ENCODE peak calls at places on chromosomes 5 and 9, in five cellular contexts. V is AG04450, X is A549, Q is left ventricle myocardium inferior, G is mammary epithelial cell. O is an unnamed sample. For H3K9me3, the result is how much of the 10 kb centered on the place peaks cover.

GRCh38 chr9:86700601-86701000 is 246.7 kb downstream of the GAS1 start:
- DNase-seq in V (no peak), X (no peak), Q (peak), G (peak), O (no peak)

GRCh38 chr9:92770005-92770995 is 5.7 kb upstream of the BICD2 start:
- DNase-seq in V (no peak), X (no peak), Q (no peak), G (peak), O (no peak)

GRCh38 chr5:111747336-111747735 is 9.7 kb downstream of the NREP start:
- DNase-seq in V (no peak), X (no peak), Q (no peak), G (peak), O (no peak)

GRCh38 chr9:135076143-135076875 is 11.2 kb upstream of the OLFM1 start:
- DNase-seq in V (no peak), X (no peak), Q (no peak), G (no peak), O (no peak)

GRCh38 chr5:60196382-60197113 is 303.0 kb upstream of the PDE4D start:
- DNase-seq in V (peak), X (peak), Q (no peak), G (peak), O (peak)

GRCh38 chr9:120692901-120693573 is 21.2 kb downstream of the MEGF9 start:
- DNase-seq in V (no peak), X (no peak), Q (no peak), G (no peak), O (no peak)

GRCh38 chr5:66830636-66831035 is 234.4 kb downstream of the MAST4 start:
- DNase-seq in V (no peak), X (no peak), Q (no peak), G (peak), O (no peak)

GRCh38 chr5:176874198-176874780 is 24.9 kb downstream of the HK3 start:
- DNase-seq in V (no peak), X (no peak), Q (no peak), G (no peak), O (no peak)

GRCh38 chr9:26947736-26948135 is 694 bp upstream of the PLAA start:
- DNase-seq in V (no peak), X (no peak), Q (no peak), G (no peak), O (no peak)

GRCh38 chr9:13705913-13706312 is 426.4 kb upstream of the MPDZ start:
- DNase-seq in V (no peak), X (no peak), Q (peak), G (no peak), O (no peak)

GRCh38 chr9:106623558-106623957 is 239.4 kb upstream of the ZNF462 start:
- DNase-seq in V (no peak), X (no peak), Q (no peak), G (no peak), O (no peak)

GRCh38 chr5:169634606-169635005 is 2.5 kb upstream of the DOCK2 start:
- DNase-seq in V (no peak), X (no peak), Q (no peak), G (no peak), O (no peak)

GRCh38 chr5:218457-219289 is 553 bp downstream of the SDHA start:
- DNase-seq in V (no peak), X (peak), Q (no peak), G (peak), O (no peak)

GRCh38 chr5:107544476-107544875 is 126.3 kb downstream of the EFNA5 start:
- DNase-seq in V (no peak), X (no peak), Q (no peak), G (no peak), O (no peak)

GRCh38 chr9:75852746-75853145 is 37.7 kb upstream of the PCSK5 start:
- DNase-seq in V (no peak), X (no peak), Q (no peak), G (no peak), O (no peak)

GRCh38 chr9:27291292-27291691 is 5.7 kb downstream of the EQTN start:
- DNase-seq in V (no peak), X (no peak), Q (no peak), G (no peak), O (no peak)

GRCh38 chr5:142316051-142316450 is 8.8 kb downstream of the SPRY4 start:
- DNase-seq in V (no peak), X (no peak), Q (no peak), G (no peak), O (peak)

GRCh38 chr5:58545912-58546311 is 37.0 kb upstream of the RAB3C start:
- DNase-seq in V (no peak), X (peak), Q (no peak), G (no peak), O (no peak)

GRCh38 chr9:121561385-121562222 is 62.0 kb upstream of the GGTA1 start:
- DNase-seq in V (no peak), X (no peak), Q (no peak), G (no peak), O (no peak)

GRCh38 chr9:95092321-95093072 is 225.0 kb downstream of the FANCC start:
- DNase-seq in V (no peak), X (no peak), Q (no peak), G (peak), O (peak)

GRCh38 chr9:124764774-124765438 is 6.2 kb downstream of the NR6A1 start:
- DNase-seq in V (no peak), X (peak), Q (no peak), G (no peak), O (no peak)

GRCh38 chr5:175107028-175107588 is 336.9 kb downstream of the DRD1 start:
- DNase-seq in V (no peak), X (no peak), Q (no peak), G (no peak), O (no peak)

GRCh38 chr5:33439905-33440481 is 772 bp upstream of the TARS1 start:
- DNase-seq in V (no peak), X (no peak), Q (no peak), G (no peak), O (no peak)

GRCh38 chr9:94639996-94640376 is 668 bp upstream of the FBP1 start:
- DNase-seq in V (no peak), X (no peak), Q (no peak), G (no peak), O (no peak)

GRCh38 chr9:98778711-98779530 is 17.4 kb downstream of the ANKS6 start:
- DNase-seq in V (no peak), X (no peak), Q (no peak), G (no peak), O (no peak)

GRCh38 chr9:336039-336438 is 121.4 kb downstream of the DOCK8 start:
- DNase-seq in V (no peak), X (peak), Q (no peak), G (no peak), O (no peak)

GRCh38 chr5:56631719-56632118 is 183.6 kb upstream of the MAP3K1 start:
- DNase-seq in V (no peak), X (no peak), Q (no peak), G (no peak), O (no peak)

GRCh38 chr5:173329370-173330150 is 1.3 kb upstream of the STC2 start:
- DNase-seq in V (no peak), X (peak), Q (no peak), G (no peak), O (no peak)

GRCh38 chr9:35756275-35756742 is 2.2 kb upstream of the MSMP start:
- DNase-seq in V (no peak), X (no peak), Q (peak), G (no peak), O (no peak)

GRCh38 chr5:73777192-73777591 is 151.2 kb downstream of the ARHGEF28 start:
- DNase-seq in V (no peak), X (no peak), Q (no peak), G (no peak), O (no peak)

GRCh38 chr5:171825046-171825445 is 39.4 kb downstream of the SMIM23 start:
- DNase-seq in V (no peak), X (no peak), Q (no peak), G (peak), O (no peak)

GRCh38 chr5:109826426-109826825 is 136.7 kb downstream of the MAN2A1 start:
- DNase-seq in V (no peak), X (no peak), Q (no peak), G (peak), O (no peak)

GRCh38 chr9:132094314-132094791 is 14.7 kb upstream of the MED27 start:
- DNase-seq in V (peak), X (no peak), Q (no peak), G (peak), O (peak)

DNA sequence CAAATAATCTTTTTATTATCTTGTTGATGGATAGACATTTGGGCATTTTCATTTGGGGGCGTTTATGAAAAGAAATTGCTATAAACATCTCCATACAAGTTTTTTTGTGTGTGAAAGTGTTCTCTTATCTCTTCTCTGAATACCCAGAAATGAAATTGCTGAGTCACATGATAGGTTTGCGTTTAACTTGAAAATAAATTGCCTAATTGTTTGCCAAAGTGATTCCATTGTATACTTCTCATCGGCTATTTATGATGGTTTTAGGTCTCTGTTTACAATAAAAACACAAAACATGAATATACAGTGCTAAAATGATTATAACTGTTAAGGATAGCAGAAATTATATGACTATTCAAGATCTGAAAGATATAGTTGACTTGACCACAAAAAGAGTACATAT is 361.7 kb downstream of the TAF11L14 start:
- DNase-seq in V (no peak), X (peak), Q (no peak), G (no peak), O (no peak)
- H3K9me3 ChIP-seq in V (under half), X (under half), Q (under half), G (under half), O (under half)

GRCh38 chr5:92552206-92553160 is 1028.5 kb downstream of the NR2F1-AS1 start:
- DNase-seq in V (peak), X (peak), Q (no peak), G (peak), O (peak)
- H3K9me3 ChIP-seq in V (under half), X (under half), Q (under half), G (under half), O (under half)

GRCh38 chr9:137339606-137340462 is 37.8 kb upstream of the NRARP start:
- DNase-seq in V (no peak), X (no peak), Q (no peak), G (peak), O (no peak)

GRCh38 chr9:137347928-137348327 is 45.9 kb upstream of the NRARP start:
- DNase-seq in V (no peak), X (no peak), Q (no peak), G (no peak), O (no peak)

GRCh38 chr9:137341227-137341626 is 39.2 kb upstream of the NRARP start:
- DNase-seq in V (no peak), X (no peak), Q (no peak), G (no peak), O (no peak)

GRCh38 chr9:137339045-137339444 is 37.0 kb upstream of the NRARP start:
- DNase-seq in V (no peak), X (no peak), Q (no peak), G (no peak), O (no peak)

GRCh38 chr9:137342482-137342881 is 40.4 kb upstream of the NRARP start:
- DNase-seq in V (no peak), X (no peak), Q (no peak), G (no peak), O (no peak)
- H3K9me3 ChIP-seq in V (under half), X (under half), Q (under half), G (under half), O (under half)

DNA sequence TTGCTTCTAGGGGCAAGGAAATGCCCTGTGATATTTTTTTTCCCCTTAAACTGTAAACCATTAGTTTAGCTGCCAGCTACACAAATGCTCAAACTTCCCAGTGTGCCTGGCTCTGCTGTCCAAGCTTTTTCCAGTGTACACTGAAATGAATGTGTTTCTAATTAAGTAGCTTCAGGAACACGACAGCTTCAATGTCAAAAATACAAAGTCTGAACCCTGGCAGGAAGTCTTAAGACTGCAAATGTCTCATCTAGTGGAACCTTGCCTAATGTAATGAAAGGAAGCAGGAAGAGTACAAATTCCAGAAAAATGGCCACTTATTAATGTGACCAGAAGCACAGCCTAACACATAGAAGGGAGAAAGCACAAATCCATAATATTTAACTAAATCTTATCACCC is 255.2 kb downstream of the CRB2 start:
- DNase-seq in V (no peak), X (no peak), Q (no peak), G (no peak), O (no peak)
- H3K9me3 ChIP-seq in V (under half), X (under half), Q (under half), G (under half), O (under half)

GRCh38 chr5:150901446-150901845 is 3.3 kb downstream of the ZNF300 start:
- DNase-seq in V (no peak), X (no peak), Q (no peak), G (no peak), O (no peak)
- H3K9me3 ChIP-seq in V (under half), X (half or more), Q (half or more), G (half or more), O (under half)

GRCh38 chr9:138024131-138024530 is 146.5 kb downstream of the CACNA1B start:
- DNase-seq in V (no peak), X (no peak), Q (no peak), G (no peak), O (peak)
- H3K9me3 ChIP-seq in V (under half), X (under half), Q (under half), G (under half), O (under half)

GRCh38 chr5:50302815-50303490 is 138.1 kb downstream of the EMB start:
- DNase-seq in V (no peak), X (peak), Q (no peak), G (peak), O (no peak)
- H3K9me3 ChIP-seq in V (under half), X (under half), Q (under half), G (under half), O (under half)

GRCh38 chr5:39211773-39212172 is 7.6 kb downstream of the FYB1 start:
- DNase-seq in V (no peak), X (no peak), Q (no peak), G (no peak), O (no peak)
- H3K9me3 ChIP-seq in V (under half), X (under half), Q (under half), G (under half), O (under half)

GRCh38 chr5:13356226-13356625 is 588.3 kb downstream of the DNAH5 start:
- DNase-seq in V (no peak), X (no peak), Q (no peak), G (no peak), O (no peak)
- H3K9me3 ChIP-seq in V (under half), X (under half), Q (under half), G (under half), O (under half)